ENCODE peak calls at places on chromosomes 16 and 17, in ten cellular contexts. One of them, this sample, is unnamed.

GRCh38 chr16:72876981-72877373 is 171.0 kb downstream of the ZFHX3 start:
- DNase-seq in endothelial cell: no peak
- DNase-seq in cardiac muscle cell: peak
- DNase-seq in NAMALWA: no peak
- DNase-seq in stimulated activated CD8-positive, alpha-beta memory T cell treated with anti-CD3 and anti-CD28 coated beads, Interleukin-12 subunit alpha, Interleukin-12 subunit beta, amount 100 ng/mL, for 4 hours: no peak
- DNase-seq in AML-193: no peak
- DNase-seq in stimulated activated CD4-positive, alpha-beta T cell treated with anti-CD3 and anti-CD28 coated beads, TNF-alpha, amount 100 ng/mL, for 1 hour: no peak
- DNase-seq in AG09319: no peak
- DNase-seq in NCI-H345: no peak
- DNase-seq in mesenteric fat pad: no peak
- DNase-seq in this sample: no peak

GRCh38 chr17:43814026-43814425 is 18.9 kb downstream of the MPP3 start:
- DNase-seq in stimulated activated CD8-positive, alpha-beta memory T cell treated with anti-CD3 and anti-CD28 coated beads, Interleukin-12 subunit alpha, Interleukin-12 subunit beta, amount 100 ng/mL, for 4 hours: no peak
- DNase-seq in NCI-H345: no peak
- DNase-seq in cardiac muscle cell: no peak
- DNase-seq in mesenteric fat pad: peak
- DNase-seq in endothelial cell: no peak
- DNase-seq in stimulated activated CD4-positive, alpha-beta T cell treated with anti-CD3 and anti-CD28 coated beads, TNF-alpha, amount 100 ng/mL, for 1 hour: no peak
- DNase-seq in NAMALWA: no peak
- DNase-seq in AG09319: no peak
- DNase-seq in AML-193: no peak
- DNase-seq in this sample: no peak

GRCh38 chr17:13787636-13788035 is 185.9 kb upstream of the HS3ST3A1 start:
- DNase-seq in endothelial cell: no peak
- DNase-seq in AG09319: no peak
- DNase-seq in stimulated activated CD8-positive, alpha-beta memory T cell treated with anti-CD3 and anti-CD28 coated beads, Interleukin-12 subunit alpha, Interleukin-12 subunit beta, amount 100 ng/mL, for 4 hours: no peak
- DNase-seq in cardiac muscle cell: no peak
- DNase-seq in stimulated activated CD4-positive, alpha-beta T cell treated with anti-CD3 and anti-CD28 coated beads, TNF-alpha, amount 100 ng/mL, for 1 hour: no peak
- DNase-seq in mesenteric fat pad: no peak
- DNase-seq in AML-193: no peak
- DNase-seq in NCI-H345: no peak
- DNase-seq in NAMALWA: no peak
- DNase-seq in this sample: no peak

GRCh38 chr16:10178079-10178478 is 4.1 kb downstream of the GRIN2A start:
- DNase-seq in AG09319: no peak
- DNase-seq in stimulated activated CD4-positive, alpha-beta T cell treated with anti-CD3 and anti-CD28 coated beads, TNF-alpha, amount 100 ng/mL, for 1 hour: no peak
- DNase-seq in mesenteric fat pad: no peak
- DNase-seq in endothelial cell: no peak
- DNase-seq in NCI-H345: no peak
- DNase-seq in stimulated activated CD8-positive, alpha-beta memory T cell treated with anti-CD3 and anti-CD28 coated beads, Interleukin-12 subunit alpha, Interleukin-12 subunit beta, amount 100 ng/mL, for 4 hours: no peak
- DNase-seq in NAMALWA: no peak
- DNase-seq in AML-193: no peak
- DNase-seq in cardiac muscle cell: no peak
- DNase-seq in this sample: no peak

GRCh38 chr17:79090503-79091372 is 16.1 kb downstream of the ENGASE start:
- DNase-seq in stimulated activated CD8-positive, alpha-beta memory T cell treated with anti-CD3 and anti-CD28 coated beads, Interleukin-12 subunit alpha, Interleukin-12 subunit beta, amount 100 ng/mL, for 4 hours: no peak
- DNase-seq in mesenteric fat pad: no peak
- DNase-seq in stimulated activated CD4-positive, alpha-beta T cell treated with anti-CD3 and anti-CD28 coated beads, TNF-alpha, amount 100 ng/mL, for 1 hour: no peak
- DNase-seq in AG09319: no peak
- DNase-seq in NAMALWA: no peak
- DNase-seq in NCI-H345: no peak
- DNase-seq in cardiac muscle cell: peak
- DNase-seq in AML-193: no peak
- DNase-seq in endothelial cell: peak
- DNase-seq in this sample: no peak

GRCh38 chr17:72311004-72311403 is 190.2 kb downstream of the SOX9 start:
- DNase-seq in stimulated activated CD8-positive, alpha-beta memory T cell treated with anti-CD3 and anti-CD28 coated beads, Interleukin-12 subunit alpha, Interleukin-12 subunit beta, amount 100 ng/mL, for 4 hours: no peak
- DNase-seq in NAMALWA: no peak
- DNase-seq in endothelial cell: no peak
- DNase-seq in stimulated activated CD4-positive, alpha-beta T cell treated with anti-CD3 and anti-CD28 coated beads, TNF-alpha, amount 100 ng/mL, for 1 hour: no peak
- DNase-seq in NCI-H345: no peak
- DNase-seq in AG09319: no peak
- DNase-seq in cardiac muscle cell: no peak
- DNase-seq in mesenteric fat pad: no peak
- DNase-seq in AML-193: no peak
- DNase-seq in this sample: no peak

GRCh38 chr17:68320311-68320865 is 29.1 kb downstream of the ARSG start:
- DNase-seq in NAMALWA: no peak
- DNase-seq in endothelial cell: no peak
- DNase-seq in NCI-H345: no peak
- DNase-seq in AML-193: no peak
- DNase-seq in stimulated activated CD4-positive, alpha-beta T cell treated with anti-CD3 and anti-CD28 coated beads, TNF-alpha, amount 100 ng/mL, for 1 hour: no peak
- DNase-seq in stimulated activated CD8-positive, alpha-beta memory T cell treated with anti-CD3 and anti-CD28 coated beads, Interleukin-12 subunit alpha, Interleukin-12 subunit beta, amount 100 ng/mL, for 4 hours: no peak
- DNase-seq in cardiac muscle cell: no peak
- DNase-seq in mesenteric fat pad: no peak
- DNase-seq in AG09319: no peak
- DNase-seq in this sample: no peak

GRCh38 chr17:50843150-50843905 is 7.9 kb downstream of the WFIKKN2 start:
- DNase-seq in AML-193: no peak
- DNase-seq in NAMALWA: no peak
- DNase-seq in AG09319: no peak
- DNase-seq in endothelial cell: no peak
- DNase-seq in stimulated activated CD4-positive, alpha-beta T cell treated with anti-CD3 and anti-CD28 coated beads, TNF-alpha, amount 100 ng/mL, for 1 hour: no peak
- DNase-seq in cardiac muscle cell: no peak
- DNase-seq in mesenteric fat pad: no peak
- DNase-seq in stimulated activated CD8-positive, alpha-beta memory T cell treated with anti-CD3 and anti-CD28 coated beads, Interleukin-12 subunit alpha, Interleukin-12 subunit beta, amount 100 ng/mL, for 4 hours: no peak
- DNase-seq in NCI-H345: no peak
- DNase-seq in this sample: no peak

GRCh38 chr17:797236-797635 is 15.1 kb downstream of the MRM3 start:
- DNase-seq in NAMALWA: no peak
- DNase-seq in cardiac muscle cell: no peak
- DNase-seq in NCI-H345: no peak
- DNase-seq in stimulated activated CD4-positive, alpha-beta T cell treated with anti-CD3 and anti-CD28 coated beads, TNF-alpha, amount 100 ng/mL, for 1 hour: no peak
- DNase-seq in AML-193: no peak
- DNase-seq in AG09319: no peak
- DNase-seq in endothelial cell: no peak
- DNase-seq in mesenteric fat pad: no peak
- DNase-seq in stimulated activated CD8-positive, alpha-beta memory T cell treated with anti-CD3 and anti-CD28 coated beads, Interleukin-12 subunit alpha, Interleukin-12 subunit beta, amount 100 ng/mL, for 4 hours: no peak
- DNase-seq in this sample: no peak

GRCh38 chr16:69921125-69921524 is 30.0 kb upstream of the CLEC18A start:
- DNase-seq in NCI-H345: no peak
- DNase-seq in mesenteric fat pad: no peak
- DNase-seq in NAMALWA: no peak
- DNase-seq in AML-193: no peak
- DNase-seq in endothelial cell: no peak
- DNase-seq in AG09319: no peak
- DNase-seq in stimulated activated CD4-positive, alpha-beta T cell treated with anti-CD3 and anti-CD28 coated beads, TNF-alpha, amount 100 ng/mL, for 1 hour: no peak
- DNase-seq in stimulated activated CD8-positive, alpha-beta memory T cell treated with anti-CD3 and anti-CD28 coated beads, Interleukin-12 subunit alpha, Interleukin-12 subunit beta, amount 100 ng/mL, for 4 hours: no peak
- DNase-seq in cardiac muscle cell: no peak
- DNase-seq in this sample: no peak

GRCh38 chr17:3879591-3880417 is 13.0 kb downstream of the CAMKK1 start:
- DNase-seq in mesenteric fat pad: no peak
- DNase-seq in AML-193: no peak
- DNase-seq in stimulated activated CD8-positive, alpha-beta memory T cell treated with anti-CD3 and anti-CD28 coated beads, Interleukin-12 subunit alpha, Interleukin-12 subunit beta, amount 100 ng/mL, for 4 hours: no peak
- DNase-seq in AG09319: no peak
- DNase-seq in NCI-H345: no peak
- DNase-seq in NAMALWA: no peak
- DNase-seq in cardiac muscle cell: no peak
- DNase-seq in endothelial cell: no peak
- DNase-seq in stimulated activated CD4-positive, alpha-beta T cell treated with anti-CD3 and anti-CD28 coated beads, TNF-alpha, amount 100 ng/mL, for 1 hour: no peak
- DNase-seq in this sample: no peak

GRCh38 chr16:53090591-53091507 is 36.1 kb downstream of the CHD9 start:
- DNase-seq in cardiac muscle cell: peak
- DNase-seq in NCI-H345: no peak
- DNase-seq in stimulated activated CD8-positive, alpha-beta memory T cell treated with anti-CD3 and anti-CD28 coated beads, Interleukin-12 subunit alpha, Interleukin-12 subunit beta, amount 100 ng/mL, for 4 hours: no peak
- DNase-seq in AG09319: peak
- DNase-seq in AML-193: peak
- DNase-seq in endothelial cell: no peak
- DNase-seq in stimulated activated CD4-positive, alpha-beta T cell treated with anti-CD3 and anti-CD28 coated beads, TNF-alpha, amount 100 ng/mL, for 1 hour: no peak
- DNase-seq in mesenteric fat pad: peak
- DNase-seq in NAMALWA: no peak
- DNase-seq in this sample: peak

GRCh38 chr17:21284319-21285163 is at the start of gene MAP2K3:
- DNase-seq in stimulated activated CD4-positive, alpha-beta T cell treated with anti-CD3 and anti-CD28 coated beads, TNF-alpha, amount 100 ng/mL, for 1 hour: peak
- DNase-seq in endothelial cell: peak
- DNase-seq in mesenteric fat pad: peak
- DNase-seq in NCI-H345: peak
- DNase-seq in NAMALWA: peak
- DNase-seq in stimulated activated CD8-positive, alpha-beta memory T cell treated with anti-CD3 and anti-CD28 coated beads, Interleukin-12 subunit alpha, Interleukin-12 subunit beta, amount 100 ng/mL, for 4 hours: peak
- DNase-seq in AML-193: peak
- DNase-seq in cardiac muscle cell: peak
- DNase-seq in AG09319: peak
- DNase-seq in this sample: peak

GRCh38 chr16:30805370-30806169 is 18.6 kb upstream of the ZNF629 start:
- DNase-seq in stimulated activated CD8-positive, alpha-beta memory T cell treated with anti-CD3 and anti-CD28 coated beads, Interleukin-12 subunit alpha, Interleukin-12 subunit beta, amount 100 ng/mL, for 4 hours: peak
- DNase-seq in NCI-H345: peak
- DNase-seq in AG09319: peak
- DNase-seq in endothelial cell: peak
- DNase-seq in cardiac muscle cell: peak
- DNase-seq in NAMALWA: no peak
- DNase-seq in mesenteric fat pad: peak
- DNase-seq in stimulated activated CD4-positive, alpha-beta T cell treated with anti-CD3 and anti-CD28 coated beads, TNF-alpha, amount 100 ng/mL, for 1 hour: no peak
- DNase-seq in AML-193: peak
- DNase-seq in this sample: no peak

GRCh38 chr17:8466466-8466865 is 30.8 kb downstream of the NDEL1 start:
- DNase-seq in AML-193: no peak
- DNase-seq in mesenteric fat pad: no peak
- DNase-seq in endothelial cell: no peak
- DNase-seq in cardiac muscle cell: peak
- DNase-seq in NCI-H345: no peak
- DNase-seq in NAMALWA: no peak
- DNase-seq in AG09319: peak
- DNase-seq in stimulated activated CD8-positive, alpha-beta memory T cell treated with anti-CD3 and anti-CD28 coated beads, Interleukin-12 subunit alpha, Interleukin-12 subunit beta, amount 100 ng/mL, for 4 hours: no peak
- DNase-seq in stimulated activated CD4-positive, alpha-beta T cell treated with anti-CD3 and anti-CD28 coated beads, TNF-alpha, amount 100 ng/mL, for 1 hour: no peak
- DNase-seq in this sample: no peak

GRCh38 chr17:63939401-63939800 is 7.3 kb upstream of the CD79B start:
- DNase-seq in NAMALWA: no peak
- DNase-seq in cardiac muscle cell: no peak
- DNase-seq in endothelial cell: no peak
- DNase-seq in NCI-H345: no peak
- DNase-seq in stimulated activated CD4-positive, alpha-beta T cell treated with anti-CD3 and anti-CD28 coated beads, TNF-alpha, amount 100 ng/mL, for 1 hour: no peak
- DNase-seq in AML-193: no peak
- DNase-seq in mesenteric fat pad: no peak
- DNase-seq in stimulated activated CD8-positive, alpha-beta memory T cell treated with anti-CD3 and anti-CD28 coated beads, Interleukin-12 subunit alpha, Interleukin-12 subunit beta, amount 100 ng/mL, for 4 hours: no peak
- DNase-seq in AG09319: no peak
- DNase-seq in this sample: no peak

GRCh38 chr16:685967-686366 is 1.8 kb upstream of the JMJD8 start:
- DNase-seq in stimulated activated CD8-positive, alpha-beta memory T cell treated with anti-CD3 and anti-CD28 coated beads, Interleukin-12 subunit alpha, Interleukin-12 subunit beta, amount 100 ng/mL, for 4 hours: no peak
- DNase-seq in endothelial cell: peak
- DNase-seq in cardiac muscle cell: peak
- DNase-seq in AG09319: no peak
- DNase-seq in stimulated activated CD4-positive, alpha-beta T cell treated with anti-CD3 and anti-CD28 coated beads, TNF-alpha, amount 100 ng/mL, for 1 hour: no peak
- DNase-seq in NCI-H345: peak
- DNase-seq in NAMALWA: no peak
- DNase-seq in mesenteric fat pad: no peak
- DNase-seq in AML-193: no peak
- DNase-seq in this sample: no peak

GRCh38 chr17:42122371-42123303 is at the start of gene HSPB9:
- DNase-seq in AML-193: no peak
- DNase-seq in stimulated activated CD8-positive, alpha-beta memory T cell treated with anti-CD3 and anti-CD28 coated beads, Interleukin-12 subunit alpha, Interleukin-12 subunit beta, amount 100 ng/mL, for 4 hours: no peak
- DNase-seq in mesenteric fat pad: no peak
- DNase-seq in stimulated activated CD4-positive, alpha-beta T cell treated with anti-CD3 and anti-CD28 coated beads, TNF-alpha, amount 100 ng/mL, for 1 hour: no peak
- DNase-seq in NAMALWA: no peak
- DNase-seq in NCI-H345: no peak
- DNase-seq in endothelial cell: no peak
- DNase-seq in cardiac muscle cell: peak
- DNase-seq in AG09319: no peak
- DNase-seq in this sample: no peak

GRCh38 chr16:16102738-16103137 is 120.6 kb downstream of the ABCC6 start:
- DNase-seq in cardiac muscle cell: no peak
- DNase-seq in endothelial cell: no peak
- DNase-seq in AML-193: no peak
- DNase-seq in AG09319: no peak
- DNase-seq in NCI-H345: no peak
- DNase-seq in stimulated activated CD8-positive, alpha-beta memory T cell treated with anti-CD3 and anti-CD28 coated beads, Interleukin-12 subunit alpha, Interleukin-12 subunit beta, amount 100 ng/mL, for 4 hours: no peak
- DNase-seq in stimulated activated CD4-positive, alpha-beta T cell treated with anti-CD3 and anti-CD28 coated beads, TNF-alpha, amount 100 ng/mL, for 1 hour: no peak
- DNase-seq in NAMALWA: no peak
- DNase-seq in mesenteric fat pad: no peak
- DNase-seq in this sample: no peak

GRCh38 chr17:30235386-30236296 is at the start of gene SLC6A4:
- DNase-seq in cardiac muscle cell: peak
- DNase-seq in AG09319: no peak
- DNase-seq in AML-193: no peak
- DNase-seq in NCI-H345: no peak
- DNase-seq in stimulated activated CD8-positive, alpha-beta memory T cell treated with anti-CD3 and anti-CD28 coated beads, Interleukin-12 subunit alpha, Interleukin-12 subunit beta, amount 100 ng/mL, for 4 hours: no peak
- DNase-seq in stimulated activated CD4-positive, alpha-beta T cell treated with anti-CD3 and anti-CD28 coated beads, TNF-alpha, amount 100 ng/mL, for 1 hour: no peak
- DNase-seq in mesenteric fat pad: no peak
- DNase-seq in NAMALWA: no peak
- DNase-seq in endothelial cell: no peak
- DNase-seq in this sample: no peak

GRCh38 chr17:69975808-69976207 is 99.2 kb upstream of the KCNJ16 start:
- DNase-seq in cardiac muscle cell: no peak
- DNase-seq in NCI-H345: no peak
- DNase-seq in endothelial cell: no peak
- DNase-seq in AML-193: no peak
- DNase-seq in stimulated activated CD8-positive, alpha-beta memory T cell treated with anti-CD3 and anti-CD28 coated beads, Interleukin-12 subunit alpha, Interleukin-12 subunit beta, amount 100 ng/mL, for 4 hours: no peak
- DNase-seq in AG09319: no peak
- DNase-seq in stimulated activated CD4-positive, alpha-beta T cell treated with anti-CD3 and anti-CD28 coated beads, TNF-alpha, amount 100 ng/mL, for 1 hour: no peak
- DNase-seq in mesenteric fat pad: no peak
- DNase-seq in NAMALWA: no peak
- DNase-seq in this sample: no peak

GRCh38 chr16:48999034-48999433 is 282.6 kb downstream of the CBLN1 start:
- DNase-seq in endothelial cell: no peak
- DNase-seq in stimulated activated CD4-positive, alpha-beta T cell treated with anti-CD3 and anti-CD28 coated beads, TNF-alpha, amount 100 ng/mL, for 1 hour: no peak
- DNase-seq in cardiac muscle cell: no peak
- DNase-seq in AG09319: no peak
- DNase-seq in mesenteric fat pad: no peak
- DNase-seq in NCI-H345: no peak
- DNase-seq in AML-193: no peak
- DNase-seq in NAMALWA: no peak
- DNase-seq in stimulated activated CD8-positive, alpha-beta memory T cell treated with anti-CD3 and anti-CD28 coated beads, Interleukin-12 subunit alpha, Interleukin-12 subunit beta, amount 100 ng/mL, for 4 hours: no peak
- DNase-seq in this sample: no peak

GRCh38 chr17:39196820-39197331 is 593 bp downstream of the CACNB1 start:
- DNase-seq in mesenteric fat pad: no peak
- DNase-seq in AG09319: no peak
- DNase-seq in stimulated activated CD8-positive, alpha-beta memory T cell treated with anti-CD3 and anti-CD28 coated beads, Interleukin-12 subunit alpha, Interleukin-12 subunit beta, amount 100 ng/mL, for 4 hours: peak
- DNase-seq in cardiac muscle cell: no peak
- DNase-seq in endothelial cell: no peak
- DNase-seq in NAMALWA: no peak
- DNase-seq in NCI-H345: peak
- DNase-seq in AML-193: no peak
- DNase-seq in stimulated activated CD4-positive, alpha-beta T cell treated with anti-CD3 and anti-CD28 coated beads, TNF-alpha, amount 100 ng/mL, for 1 hour: no peak
- DNase-seq in this sample: no peak

GRCh38 chr17:60586288-60586974 is 13.6 kb upstream of the PPM1D start:
- DNase-seq in stimulated activated CD8-positive, alpha-beta memory T cell treated with anti-CD3 and anti-CD28 coated beads, Interleukin-12 subunit alpha, Interleukin-12 subunit beta, amount 100 ng/mL, for 4 hours: no peak
- DNase-seq in NCI-H345: peak
- DNase-seq in endothelial cell: peak
- DNase-seq in AML-193: no peak
- DNase-seq in cardiac muscle cell: no peak
- DNase-seq in AG09319: no peak
- DNase-seq in mesenteric fat pad: no peak
- DNase-seq in stimulated activated CD4-positive, alpha-beta T cell treated with anti-CD3 and anti-CD28 coated beads, TNF-alpha, amount 100 ng/mL, for 1 hour: no peak
- DNase-seq in NAMALWA: no peak
- DNase-seq in this sample: no peak

GRCh38 chr17:28334176-28334575 is 1.1 kb downstream of the IFT20 start:
- DNase-seq in AML-193: peak
- DNase-seq in NCI-H345: no peak
- DNase-seq in mesenteric fat pad: no peak
- DNase-seq in endothelial cell: peak
- DNase-seq in NAMALWA: peak
- DNase-seq in AG09319: no peak
- DNase-seq in cardiac muscle cell: peak
- DNase-seq in stimulated activated CD8-positive, alpha-beta memory T cell treated with anti-CD3 and anti-CD28 coated beads, Interleukin-12 subunit alpha, Interleukin-12 subunit beta, amount 100 ng/mL, for 4 hours: no peak
- DNase-seq in stimulated activated CD4-positive, alpha-beta T cell treated with anti-CD3 and anti-CD28 coated beads, TNF-alpha, amount 100 ng/mL, for 1 hour: no peak
- DNase-seq in this sample: no peak

This sample was measured in smooth muscle cell of the brain vasculature.